ENCODE peak calls at places on chromosome 12, in five cellular contexts. M is H1, Y is HepG2, E is SK-N-SH, W is HCT116. T is an unnamed sample.

GRCh38 chr12:11630046-11630706 is 19.3 kb upstream of the ETV6 start:
- DNase-seq in M (peak), Y (no peak), E (peak), W (no peak), T (no peak)

GRCh38 chr12:111150476-111150875 is 218.4 kb downstream of the PHETA1 start:
- DNase-seq in M (no peak), Y (no peak), E (no peak), W (no peak), T (no peak)

GRCh38 chr12:13000616-13000934 is 510 bp upstream of the HEBP1 start:
- DNase-seq in M (no peak), Y (no peak), E (peak), W (peak), T (no peak)

GRCh38 chr12:90854136-90854689 is 100.8 kb downstream of the CCER1 start:
- DNase-seq in M (no peak), Y (peak), E (peak), W (peak), T (no peak)

GRCh38 chr12:96136129-96136528 is 58.0 kb upstream of the ELK3 start:
- DNase-seq in M (no peak), Y (no peak), E (no peak), W (no peak), T (no peak)

GRCh38 chr12:82527165-82527780 is 159.4 kb upstream of the TMTC2 start:
- DNase-seq in M (no peak), Y (peak), E (peak), W (peak), T (peak)

GRCh38 chr12:62146323-62146722 is 113.9 kb upstream of the USP15 start:
- DNase-seq in M (no peak), Y (no peak), E (no peak), W (no peak), T (no peak)

GRCh38 chr12:76024942-76025600 is 6.5 kb downstream of the PHLDA1 start:
- DNase-seq in M (no peak), Y (no peak), E (no peak), W (no peak), T (no peak)

GRCh38 chr12:47889040-47889439 is 15.8 kb downstream of the VDR start:
- DNase-seq in M (no peak), Y (no peak), E (no peak), W (no peak), T (no peak)

GRCh38 chr12:70854871-70855578 is 65.5 kb downstream of the PTPRR start:
- DNase-seq in M (no peak), Y (no peak), E (no peak), W (no peak), T (no peak)

GRCh38 chr12:75308279-75308678 is 21.8 kb downstream of the CAPS2 start:
- DNase-seq in M (no peak), Y (no peak), E (no peak), W (no peak), T (no peak)

DNA sequence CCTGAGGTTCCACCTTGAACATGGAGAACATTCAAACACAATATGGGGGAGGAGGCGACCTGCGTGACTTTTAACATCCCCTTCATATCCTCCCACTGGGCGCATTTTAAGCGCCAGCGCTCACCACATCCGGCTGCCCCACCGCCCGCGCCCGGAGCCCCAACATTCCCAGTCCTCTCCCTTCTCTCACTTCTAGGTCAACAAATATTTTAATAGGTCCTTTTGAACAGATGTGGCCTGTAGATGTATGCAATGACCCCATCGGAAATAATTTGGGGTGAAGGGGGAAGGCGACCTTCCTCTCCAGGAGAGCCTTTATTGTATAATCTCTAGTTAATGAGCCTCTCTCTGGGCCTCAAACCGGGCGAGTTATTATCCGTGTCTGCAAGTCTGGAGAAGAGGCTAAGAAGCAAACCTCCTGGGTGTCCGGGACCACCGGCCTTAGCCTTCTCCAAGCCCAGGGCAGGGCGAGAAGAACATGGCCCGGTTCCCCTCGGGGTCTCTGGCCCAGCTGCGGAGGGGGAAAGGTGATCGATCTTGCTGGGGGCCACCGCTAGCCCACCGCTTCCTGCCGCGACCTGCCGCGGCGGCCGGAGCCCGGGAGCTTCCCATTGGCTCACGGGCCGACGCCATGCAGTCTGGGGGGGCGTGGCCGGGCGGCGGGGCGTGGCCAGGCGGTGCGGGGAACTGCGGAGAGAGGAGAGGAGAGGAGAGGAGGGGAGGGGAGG is 83.2 kb upstream of the HMGA2 start:
- DNase-seq in M (peak), Y (peak), E (peak), W (no peak), T (peak)
- TF ChIP-seq SIN3A in M (no peak), Y (no peak), E (no peak), W (no peak), T (no peak)

DNA sequence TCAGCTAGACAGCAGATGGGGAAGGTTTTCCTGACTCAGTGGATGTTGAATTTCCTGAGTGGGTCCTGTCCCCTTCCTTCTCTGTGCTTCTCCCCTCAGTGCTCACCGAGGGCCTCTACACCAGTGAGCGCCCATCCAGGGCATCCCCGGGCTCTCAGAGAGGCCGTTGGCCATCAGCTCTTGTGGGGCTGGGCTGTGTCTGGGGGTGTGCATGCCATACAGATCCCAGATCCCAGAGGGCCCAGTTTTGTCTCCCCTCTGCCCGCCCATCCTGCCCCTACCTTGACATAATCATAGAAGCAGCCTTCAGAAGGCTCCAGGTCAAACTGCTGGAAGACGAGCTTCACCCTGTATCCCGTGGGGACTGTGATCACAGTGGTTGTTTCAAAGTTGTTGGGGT is 1.1 kb downstream of the C1R start:
- DNase-seq in M (no peak), Y (no peak), E (no peak), W (no peak), T (no peak)
- H3K4me3 ChIP-seq in M (no peak), Y (no peak), E (no peak), W (no peak), T (no peak)

DNA sequence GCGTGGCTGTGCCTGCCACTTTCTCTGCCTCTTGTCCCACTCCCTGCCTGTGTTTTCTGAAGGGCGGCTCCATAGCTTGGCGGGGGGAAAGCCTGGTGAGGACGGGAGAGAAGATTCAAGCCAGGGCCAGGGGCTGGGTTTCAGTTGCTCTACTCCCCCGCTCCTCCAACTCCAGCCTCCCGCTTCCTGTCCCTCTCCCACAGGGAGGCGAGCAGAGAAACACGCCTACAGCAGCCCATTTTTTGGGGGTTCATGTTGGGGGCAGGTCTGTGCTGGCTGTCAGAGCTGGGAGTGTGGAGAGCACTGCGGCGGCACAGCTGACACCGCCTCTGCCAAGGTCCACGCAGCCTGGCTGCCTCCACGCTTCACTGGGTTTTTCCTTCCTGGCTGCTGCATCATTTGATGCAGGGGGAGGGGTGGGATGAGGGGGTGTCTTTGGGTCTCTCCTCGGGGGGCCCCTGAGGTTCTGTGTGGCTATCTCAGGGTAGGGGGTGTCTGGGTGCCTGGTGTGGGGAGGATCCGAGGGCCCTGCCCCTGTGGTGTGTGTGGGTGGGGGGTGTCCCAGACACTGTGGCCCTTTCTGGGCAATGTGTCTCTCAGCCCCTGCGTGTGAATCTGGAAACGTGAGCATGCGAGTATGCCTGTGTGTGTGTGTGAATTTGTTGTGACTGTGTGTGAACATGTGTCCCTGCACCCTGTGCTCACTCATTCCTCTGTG is 10.7 kb upstream of the KRT80 start:
- DNase-seq in M (no peak), Y (no peak), E (no peak), W (no peak), T (no peak)
- TF ChIP-seq SIN3A in M (no peak), Y (no peak), E (no peak), W (no peak), T (no peak)

DNA sequence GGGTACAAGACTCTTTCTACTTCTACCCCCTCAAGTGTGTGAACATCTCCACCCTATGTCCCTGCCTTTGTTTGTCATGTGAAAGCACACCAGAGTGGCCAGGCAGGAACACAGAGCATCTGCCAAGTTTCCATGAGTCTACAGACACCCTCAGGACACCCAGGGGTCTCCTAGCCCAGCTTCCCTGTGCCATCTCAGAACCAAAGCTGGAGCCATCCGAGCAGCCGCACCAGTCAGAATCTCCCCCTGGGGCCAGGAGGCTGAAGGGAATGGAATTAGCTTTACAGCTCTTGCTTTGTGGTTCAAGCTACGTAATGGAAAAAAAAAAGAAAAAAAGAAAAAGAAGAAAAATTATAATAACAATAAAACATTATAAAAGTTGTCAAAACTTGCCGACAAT is 37.3 kb downstream of the TBX5 start:
- DNase-seq in M (no peak), Y (no peak), E (no peak), W (no peak), T (no peak)
- H3K4me3 ChIP-seq in M (no peak), Y (no peak), E (no peak), W (no peak), T (no peak)

DNA sequence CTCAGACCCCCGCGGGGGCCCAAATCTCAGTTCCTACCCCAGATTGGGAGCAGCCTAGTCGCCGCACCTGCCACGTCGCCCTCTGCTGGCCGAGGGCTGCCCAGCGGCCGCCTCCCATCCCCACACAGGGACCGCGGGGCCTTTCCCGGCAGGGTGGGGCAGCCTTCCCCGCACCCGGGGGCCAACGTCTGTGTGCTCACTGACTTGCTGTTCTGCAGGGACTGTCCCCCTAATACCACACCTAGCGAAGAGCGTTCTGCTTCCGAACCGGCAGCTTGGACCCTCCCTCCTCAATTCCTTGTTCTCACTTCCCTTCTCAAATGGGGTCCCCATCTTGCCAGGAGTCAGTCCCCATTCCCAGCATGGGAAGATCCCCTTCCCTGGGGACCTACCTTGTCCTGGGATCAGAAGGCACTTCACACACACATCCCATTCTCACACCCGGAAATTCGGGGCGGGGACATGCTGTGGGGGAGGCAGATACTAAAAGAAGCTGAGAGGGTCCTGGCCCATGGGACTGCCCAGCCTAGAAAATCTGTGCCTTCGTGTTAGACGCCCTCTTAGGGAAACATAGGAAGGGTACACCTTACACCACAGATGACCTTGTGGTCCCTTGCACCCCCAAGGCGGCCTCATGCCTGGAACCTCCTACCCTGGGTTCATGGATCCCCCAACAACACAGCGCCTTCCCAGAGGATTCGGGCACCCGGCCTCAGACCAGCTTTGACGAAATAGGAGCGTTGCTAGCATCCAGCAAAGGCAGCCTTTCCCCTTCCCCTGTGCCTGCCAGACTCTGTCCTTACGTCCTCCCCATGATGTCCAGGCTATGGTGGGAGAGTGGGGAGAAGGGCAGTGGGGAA is 16.4 kb downstream of the ACVRL1 start:
- DNase-seq in M (peak), Y (no peak), E (peak), W (no peak), T (peak)
- TF ChIP-seq SIN3A in M (no peak), Y (no peak), E (no peak), W (no peak), T (no peak)

GRCh38 chr12:132469423-132469822 is 20.5 kb upstream of the FBRSL1 start:
- DNase-seq in M (no peak), Y (no peak), E (no peak), W (no peak), T (no peak)
- H3K4me3 ChIP-seq in M (no peak), Y (no peak), E (no peak), W (no peak), T (no peak)

GRCh38 chr12:101230547-101230946 is 20.5 kb upstream of the SLC5A8 start:
- DNase-seq in M (no peak), Y (no peak), E (no peak), W (no peak), T (no peak)
- TF ChIP-seq SIN3A in M (no peak), Y (no peak), E (no peak), W (no peak), T (no peak)

DNA sequence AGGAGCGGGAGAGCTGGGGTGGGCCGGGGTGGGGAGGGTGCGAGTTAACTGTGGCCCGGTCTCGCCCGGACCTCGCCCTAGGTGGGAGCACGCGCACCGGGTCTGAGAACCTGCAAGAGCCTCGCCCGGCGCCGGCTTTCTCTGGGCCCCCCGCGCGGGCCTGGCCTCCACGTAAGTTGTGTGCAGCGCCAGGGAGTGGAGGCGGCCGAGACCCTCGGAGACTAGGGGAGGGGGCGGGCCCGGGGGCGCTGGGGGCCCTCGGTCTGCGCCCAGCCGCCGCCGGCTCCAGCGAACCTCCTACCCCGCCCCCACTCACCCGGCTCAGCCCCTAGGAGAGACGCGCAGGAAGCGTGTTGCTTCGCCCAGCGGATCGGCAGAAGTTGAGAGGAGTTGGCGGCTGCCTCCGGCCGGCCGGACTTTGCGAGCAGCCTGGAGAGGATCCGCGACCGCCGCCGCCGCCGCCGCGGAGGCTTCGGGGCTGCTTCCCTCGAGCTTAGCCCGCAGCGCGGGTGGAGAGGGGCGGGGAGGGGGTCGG is at the start of gene PRMT8:
- DNase-seq in M (peak), Y (no peak), E (peak), W (no peak), T (no peak)
- H3K4me3 ChIP-seq in M (peak), Y (no peak), E (no peak), W (no peak), T (no peak)

GRCh38 chr12:40185303-40185693 is 39.5 kb upstream of the LRRK2 start:
- DNase-seq in M (no peak), Y (no peak), E (no peak), W (no peak), T (no peak)

GRCh38 chr12:40184493-40185302 is 40.1 kb upstream of the LRRK2 start:
- DNase-seq in M (no peak), Y (no peak), E (no peak), W (no peak), T (no peak)

GRCh38 chr12:40178701-40179100 is 46.1 kb upstream of the LRRK2 start:
- DNase-seq in M (no peak), Y (no peak), E (no peak), W (no peak), T (no peak)

GRCh38 chr12:40183745-40184144 is 41.1 kb upstream of the LRRK2 start:
- DNase-seq in M (no peak), Y (no peak), E (no peak), W (no peak), T (no peak)

DNA sequence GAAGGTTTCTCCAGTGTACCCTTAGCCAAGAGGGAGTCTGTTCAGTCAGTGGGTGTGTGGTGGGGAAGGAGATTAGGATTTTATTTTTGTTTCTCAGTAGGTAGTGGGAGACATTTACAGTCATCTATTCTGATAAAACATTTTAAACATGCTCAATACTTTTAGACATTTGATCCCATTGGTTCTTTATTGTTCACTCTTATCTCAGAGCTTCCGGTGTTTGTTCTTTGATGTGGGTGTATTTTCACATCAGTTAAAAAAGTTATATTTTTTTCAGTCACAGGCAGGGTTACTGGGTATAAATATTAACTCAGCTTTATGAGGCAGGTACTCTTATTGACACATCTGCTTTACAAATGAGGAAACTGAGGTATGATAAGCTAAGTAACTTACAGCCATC is 43.3 kb upstream of the LRRK2 start:
- DNase-seq in M (no peak), Y (no peak), E (no peak), W (no peak), T (no peak)
- TF ChIP-seq SIN3A in M (no peak), Y (no peak), E (no peak), W (no peak), T (no peak)

T was measured in Panc1.